ENCODE peak calls at places on chromosomes 7 and 10, in four cellular contexts. Z is fibroblast of mammary gland, E is body of pancreas, F is Caco-2. N is an unnamed sample.

GRCh38 chr7:55472928-55473725 is 99.2 kb downstream of the VOPP1 start:
- DNase-seq in Z (no peak), E (no peak), F (no peak), N (no peak)

GRCh38 chr10:24866615-24867583 is 85.5 kb downstream of the PRTFDC1 start:
- DNase-seq in E (peak), Z (peak), F (no peak), N (peak)

GRCh38 chr10:97407211-97407951 is 6.2 kb upstream of the RRP12 start:
- DNase-seq in F (peak), E (peak), Z (peak), N (peak)

GRCh38 chr7:84194484-84195260 is at the start of gene SEMA3A:
- DNase-seq in Z (peak), E (peak), F (peak), N (peak)

GRCh38 chr10:113960617-113961260 is 82.9 kb upstream of the ADRB1 start:
- DNase-seq in F (peak), E (no peak), Z (no peak), N (no peak)

GRCh38 chr10:5423774-5424173 is 11.4 kb downstream of the NET1 start:
- DNase-seq in E (no peak), Z (no peak), F (no peak), N (no peak)

GRCh38 chr10:29131952-29132820 is 156.7 kb upstream of the LYZL1 start:
- DNase-seq in Z (peak), F (no peak), E (peak), N (peak)

GRCh38 chr10:49499305-49499851 is 39.5 kb downstream of the ERCC6 start:
- DNase-seq in E (no peak), Z (no peak), F (no peak), N (no peak)

GRCh38 chr10:125521721-125522680 is 161.0 kb downstream of the TEX36 start:
- DNase-seq in F (peak), E (peak), Z (no peak), N (no peak)

GRCh38 chr10:21526184-21526951 is 886 bp upstream of the SKIDA1 start:
- DNase-seq in F (peak), Z (peak), E (peak), N (peak)

GRCh38 chr7:101399759-101400158 is 37.1 kb downstream of the COL26A1 start:
- DNase-seq in F (no peak), E (no peak), Z (peak), N (peak)

GRCh38 chr7:14950013-14950412 is 47.5 kb upstream of the DGKB start:
- DNase-seq in F (no peak), E (no peak), Z (peak), N (no peak)

GRCh38 chr7:34160261-34160752 is 255.0 kb downstream of the BMPER start:
- DNase-seq in F (no peak), Z (peak), E (no peak), N (peak)

GRCh38 chr7:132428247-132428919 is 147.9 kb downstream of the PLXNA4 start:
- DNase-seq in Z (peak), F (no peak), E (no peak), N (peak)

GRCh38 chr10:78428579-78428978 is 394.9 kb downstream of the RPS24 start:
- DNase-seq in F (no peak), E (no peak), Z (no peak), N (no peak)

GRCh38 chr10:114311496-114312195 is 72.6 kb downstream of the VWA2 start:
- DNase-seq in E (no peak), Z (no peak), F (peak), N (no peak)

GRCh38 chr10:113566888-113567287 is 14.0 kb downstream of the HABP2 start:
- DNase-seq in F (no peak), Z (no peak), E (no peak), N (no peak)

GRCh38 chr7:35254496-35255416 is 856 bp upstream of the TBX20 start:
- DNase-seq in Z (no peak), E (no peak), F (no peak), N (peak)

GRCh38 chr7:113440173-113440572 is 321.8 kb upstream of the SMIM30 start:
- DNase-seq in Z (no peak), F (no peak), E (no peak), N (no peak)

GRCh38 chr7:149126662-149127321 is 668 bp upstream of the ZNF425 start:
- DNase-seq in E (peak), F (no peak), Z (no peak), N (peak)

GRCh38 chr10:11796439-11796838 is 26.7 kb upstream of the PROSER2 start:
- DNase-seq in Z (no peak), F (no peak), E (no peak), N (peak)

GRCh38 chr7:18212308-18212707 is 184.7 kb upstream of the PRPS1L1 start:
- DNase-seq in F (no peak), E (no peak), Z (peak), N (peak)

GRCh38 chr10:127899766-127900382 is 7.0 kb upstream of the PTPRE start:
- DNase-seq in Z (peak), F (no peak), E (no peak), N (peak)

GRCh38 chr7:39560997-39561396 is 5.2 kb upstream of the YAE1 start:
- DNase-seq in E (no peak), Z (no peak), F (no peak), N (no peak)

GRCh38 chr7:96075510-96076349 is 246.2 kb downstream of the SLC25A13 start:
- DNase-seq in F (peak), E (peak), Z (peak), N (peak)

GRCh38 chr10:73734796-73735305 is 9.3 kb upstream of the SEC24C start:
- DNase-seq in E (no peak), F (no peak), Z (no peak), N (no peak)

GRCh38 chr10:71006497-71006896 is 118.1 kb upstream of the PCBD1 start:
- DNase-seq in Z (no peak), F (no peak), E (no peak), N (no peak)

GRCh38 chr7:84589012-84589411 is 394.4 kb upstream of the SEMA3A start:
- DNase-seq in Z (no peak), E (no peak), F (no peak), N (no peak)

GRCh38 chr7:97871659-97872024 is 566 bp downstream of the ASNS start:
- DNase-seq in F (peak), Z (no peak), E (no peak), N (no peak)

GRCh38 chr10:126063353-126063791 is 167.0 kb downstream of the FANK1 start:
- DNase-seq in F (no peak), Z (peak), E (no peak), N (peak)

GRCh38 chr7:100016209-100016901 is 959 bp downstream of the ZKSCAN1 start:
- DNase-seq in F (no peak), E (no peak), Z (peak), N (no peak)

GRCh38 chr10:76218045-76218444 is 786.6 kb downstream of the LRMDA start:
- DNase-seq in E (no peak), Z (no peak), F (no peak), N (no peak)

GRCh38 chr7:40200791-40201190 is 66.0 kb downstream of the SUGCT start:
- DNase-seq in E (no peak), F (no peak), Z (peak), N (peak)

GRCh38 chr7:149321978-149322541 is 60.1 kb downstream of the ZNF783 start:
- DNase-seq in F (no peak), E (no peak), Z (peak), N (peak)

GRCh38 chr7:25893436-25893835 is 258.6 kb upstream of the NFE2L3 start:
- DNase-seq in F (no peak), Z (no peak), E (no peak), N (no peak)
- H3K4me3 ChIP-seq in F (peak), Z (peak), E (no peak), N (no peak)

DNA sequence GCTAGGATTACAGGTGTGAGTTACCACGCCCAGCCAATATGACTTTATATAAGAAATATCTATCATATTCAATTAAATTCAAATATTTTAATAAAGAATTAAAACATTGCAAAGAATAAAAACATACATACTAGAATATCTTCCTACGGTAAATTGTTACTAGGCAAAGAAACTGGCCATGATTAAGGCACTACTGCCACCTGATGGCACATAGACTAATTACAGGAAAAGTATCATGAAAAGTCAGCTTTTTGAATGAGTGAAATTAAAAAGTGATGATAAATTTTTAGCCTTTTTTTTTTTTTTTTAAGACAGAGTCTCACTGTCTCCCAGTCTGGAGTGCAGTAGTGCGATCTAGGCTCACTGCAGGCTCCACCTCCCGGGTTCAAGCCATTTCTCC is 30.9 kb downstream of the MRPS33 start:
- DNase-seq in E (no peak), Z (peak), F (no peak), N (no peak)
- TF ChIP-seq CTCF in E (no peak), Z (peak), F (peak), N (peak)

GRCh38 chr7:81604075-81604807 is 165.6 kb downstream of the HGF start:
- DNase-seq in E (no peak), F (no peak), Z (peak), N (peak)
- H3K4me3 ChIP-seq in E (no peak), F (no peak), Z (no peak), N (no peak)

DNA sequence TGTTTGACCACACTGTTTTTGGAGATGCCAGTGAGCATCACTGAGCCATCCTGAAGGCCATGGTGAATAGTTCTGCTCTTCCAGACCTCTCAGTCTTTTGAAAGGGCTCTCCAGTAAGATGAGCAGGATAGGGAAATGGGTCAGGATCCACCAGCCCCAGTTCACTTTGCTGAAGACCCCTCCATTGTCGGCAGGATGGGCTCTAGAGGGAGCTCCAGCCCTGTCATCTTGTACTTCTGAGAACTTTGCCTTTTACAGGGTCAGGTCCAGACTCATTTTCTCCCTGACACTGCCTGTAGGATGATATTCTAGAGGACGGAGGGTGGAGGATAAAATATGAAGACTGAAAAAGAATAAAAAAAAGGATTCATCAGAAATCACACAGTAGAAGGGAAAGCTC is 13.1 kb downstream of the LHFPL3 start:
- DNase-seq in E (peak), F (peak), Z (peak), N (no peak)
- TF ChIP-seq CTCF in E (no peak), F (peak), Z (no peak), N (no peak)

N was measured in cardiac fibroblast.